ENCODE peak calls at places on chromosomes 3 and 15, in ten cellular contexts. One of them, this sample, is unnamed.

GRCh38 chr3:43036621-43037331 is 57.7 kb downstream of the GASK1A start:
- DNase-seq in fibroblast of lung: no peak
- DNase-seq in CD8-positive, alpha-beta T cell: no peak
- DNase-seq in osteoblast: no peak
- DNase-seq in colonic mucosa: no peak
- DNase-seq in psoas muscle: no peak
- DNase-seq in AG04449: no peak
- DNase-seq in neural progenitor cell: no peak
- DNase-seq in GM23338: no peak
- DNase-seq in HL-60: no peak
- DNase-seq in this sample: no peak

GRCh38 chr15:52702390-52702789 is 23.2 kb upstream of the ATOSA start:
- DNase-seq in fibroblast of lung: no peak
- DNase-seq in CD8-positive, alpha-beta T cell: no peak
- DNase-seq in osteoblast: no peak
- DNase-seq in colonic mucosa: no peak
- DNase-seq in psoas muscle: no peak
- DNase-seq in AG04449: no peak
- DNase-seq in neural progenitor cell: no peak
- DNase-seq in GM23338: no peak
- DNase-seq in HL-60: no peak
- DNase-seq in this sample: no peak

GRCh38 chr3:135559802-135560201 is 405.7 kb upstream of the PPP2R3A start:
- DNase-seq in fibroblast of lung: no peak
- DNase-seq in CD8-positive, alpha-beta T cell: no peak
- DNase-seq in osteoblast: no peak
- DNase-seq in colonic mucosa: no peak
- DNase-seq in psoas muscle: no peak
- DNase-seq in AG04449: no peak
- DNase-seq in neural progenitor cell: no peak
- DNase-seq in GM23338: no peak
- DNase-seq in HL-60: no peak
- DNase-seq in this sample: no peak

GRCh38 chr3:126102011-126102410 is 18.1 kb upstream of the SLC41A3 start:
- DNase-seq in fibroblast of lung: no peak
- DNase-seq in CD8-positive, alpha-beta T cell: no peak
- DNase-seq in osteoblast: no peak
- DNase-seq in colonic mucosa: peak; percentile 12
- DNase-seq in psoas muscle: peak; percentile 46
- DNase-seq in AG04449: no peak
- DNase-seq in neural progenitor cell: no peak
- DNase-seq in GM23338: no peak
- DNase-seq in HL-60: no peak
- DNase-seq in this sample: no peak

GRCh38 chr3:84836961-84837360 is 121.8 kb upstream of the CADM2 start:
- DNase-seq in fibroblast of lung: no peak
- DNase-seq in CD8-positive, alpha-beta T cell: no peak
- DNase-seq in osteoblast: no peak
- DNase-seq in colonic mucosa: no peak
- DNase-seq in psoas muscle: no peak
- DNase-seq in AG04449: no peak
- DNase-seq in neural progenitor cell: no peak
- DNase-seq in GM23338: peak; percentile 92
- DNase-seq in HL-60: no peak
- DNase-seq in this sample: no peak

GRCh38 chr15:64180235-64180824 is 17.5 kb upstream of the PPIB start:
- DNase-seq in fibroblast of lung: no peak
- DNase-seq in CD8-positive, alpha-beta T cell: no peak
- DNase-seq in osteoblast: no peak
- DNase-seq in colonic mucosa: no peak
- DNase-seq in psoas muscle: no peak
- DNase-seq in AG04449: no peak
- DNase-seq in neural progenitor cell: no peak
- DNase-seq in GM23338: peak; percentile 52
- DNase-seq in HL-60: no peak
- DNase-seq in this sample: no peak

GRCh38 chr15:32122013-32122412 is 91.7 kb downstream of the CHRNA7 start:
- DNase-seq in fibroblast of lung: no peak
- DNase-seq in CD8-positive, alpha-beta T cell: no peak
- DNase-seq in osteoblast: no peak
- DNase-seq in colonic mucosa: no peak
- DNase-seq in psoas muscle: no peak
- DNase-seq in AG04449: no peak
- DNase-seq in neural progenitor cell: no peak
- DNase-seq in GM23338: no peak
- DNase-seq in HL-60: no peak
- DNase-seq in this sample: no peak

GRCh38 chr3:188788621-188789081 is 383.1 kb upstream of the TPRG1 start:
- DNase-seq in fibroblast of lung: peak; percentile 98
- DNase-seq in CD8-positive, alpha-beta T cell: peak; percentile 45
- DNase-seq in osteoblast: peak; percentile 77
- DNase-seq in colonic mucosa: no peak
- DNase-seq in psoas muscle: no peak
- DNase-seq in AG04449: peak; percentile 79
- DNase-seq in neural progenitor cell: no peak
- DNase-seq in GM23338: no peak
- DNase-seq in HL-60: peak; percentile 65
- DNase-seq in this sample: no peak

GRCh38 chr15:90401499-90401898 is 13.5 kb downstream of the IQGAP1 start:
- DNase-seq in fibroblast of lung: no peak
- DNase-seq in CD8-positive, alpha-beta T cell: no peak
- DNase-seq in osteoblast: no peak
- DNase-seq in colonic mucosa: no peak
- DNase-seq in psoas muscle: no peak
- DNase-seq in AG04449: no peak
- DNase-seq in neural progenitor cell: no peak
- DNase-seq in GM23338: no peak
- DNase-seq in HL-60: no peak
- DNase-seq in this sample: no peak

GRCh38 chr3:10996345-10997050 is 4.0 kb downstream of the SLC6A1 start:
- DNase-seq in fibroblast of lung: no peak
- DNase-seq in CD8-positive, alpha-beta T cell: no peak
- DNase-seq in osteoblast: peak; percentile 65
- DNase-seq in colonic mucosa: no peak
- DNase-seq in psoas muscle: no peak
- DNase-seq in AG04449: no peak
- DNase-seq in neural progenitor cell: no peak
- DNase-seq in GM23338: no peak
- DNase-seq in HL-60: no peak
- DNase-seq in this sample: no peak

GRCh38 chr15:59330649-59331048 is 42.0 kb downstream of the MYO1E start:
- DNase-seq in fibroblast of lung: no peak
- DNase-seq in CD8-positive, alpha-beta T cell: no peak
- DNase-seq in osteoblast: no peak
- DNase-seq in colonic mucosa: no peak
- DNase-seq in psoas muscle: no peak
- DNase-seq in AG04449: no peak
- DNase-seq in neural progenitor cell: no peak
- DNase-seq in GM23338: no peak
- DNase-seq in HL-60: no peak
- DNase-seq in this sample: no peak

GRCh38 chr15:35907507-35907906 is 361.5 kb upstream of the DPH6 start:
- DNase-seq in fibroblast of lung: no peak
- DNase-seq in CD8-positive, alpha-beta T cell: no peak
- DNase-seq in osteoblast: no peak
- DNase-seq in colonic mucosa: no peak
- DNase-seq in psoas muscle: no peak
- DNase-seq in AG04449: no peak
- DNase-seq in neural progenitor cell: no peak
- DNase-seq in GM23338: no peak
- DNase-seq in HL-60: no peak
- DNase-seq in this sample: no peak

GRCh38 chr15:70153948-70154439 is 56.3 kb upstream of the TLE3 start:
- DNase-seq in fibroblast of lung: no peak
- DNase-seq in CD8-positive, alpha-beta T cell: no peak
- DNase-seq in osteoblast: peak; percentile 3
- DNase-seq in colonic mucosa: no peak
- DNase-seq in psoas muscle: no peak
- DNase-seq in AG04449: no peak
- DNase-seq in neural progenitor cell: no peak
- DNase-seq in GM23338: peak; percentile 26
- DNase-seq in HL-60: no peak
- DNase-seq in this sample: no peak

GRCh38 chr15:41928100-41928499 is 34.2 kb upstream of the SPTBN5 start:
- DNase-seq in fibroblast of lung: no peak
- DNase-seq in CD8-positive, alpha-beta T cell: no peak
- DNase-seq in osteoblast: no peak
- DNase-seq in colonic mucosa: no peak
- DNase-seq in psoas muscle: no peak
- DNase-seq in AG04449: no peak
- DNase-seq in neural progenitor cell: no peak
- DNase-seq in GM23338: no peak
- DNase-seq in HL-60: no peak
- DNase-seq in this sample: no peak

GRCh38 chr15:55282284-55282833 is 7.3 kb downstream of the RAB27A start:
- DNase-seq in fibroblast of lung: peak; percentile 91
- DNase-seq in CD8-positive, alpha-beta T cell: no peak
- DNase-seq in osteoblast: no peak
- DNase-seq in colonic mucosa: no peak
- DNase-seq in psoas muscle: no peak
- DNase-seq in AG04449: no peak
- DNase-seq in neural progenitor cell: no peak
- DNase-seq in GM23338: no peak
- DNase-seq in HL-60: peak; percentile 84
- DNase-seq in this sample: no peak

GRCh38 chr3:27353221-27353620 is 16.0 kb downstream of the NEK10 start:
- DNase-seq in fibroblast of lung: peak; percentile 5
- DNase-seq in CD8-positive, alpha-beta T cell: no peak
- DNase-seq in osteoblast: no peak
- DNase-seq in colonic mucosa: no peak
- DNase-seq in psoas muscle: no peak
- DNase-seq in AG04449: peak; percentile 31
- DNase-seq in neural progenitor cell: no peak
- DNase-seq in GM23338: no peak
- DNase-seq in HL-60: no peak
- DNase-seq in this sample: no peak

GRCh38 chr3:133926736-133927542 is 31.3 kb upstream of the RAB6B start:
- DNase-seq in fibroblast of lung: no peak
- DNase-seq in CD8-positive, alpha-beta T cell: no peak
- DNase-seq in osteoblast: peak; percentile 79
- DNase-seq in colonic mucosa: peak; percentile 20
- DNase-seq in psoas muscle: no peak
- DNase-seq in AG04449: no peak
- DNase-seq in neural progenitor cell: peak; percentile 54
- DNase-seq in GM23338: peak; percentile 75
- DNase-seq in HL-60: no peak
- DNase-seq in this sample: no peak
- TF ChIP-seq CTCF in fibroblast of lung: no peak
- TF ChIP-seq CTCF in CD8-positive, alpha-beta T cell: no peak
- TF ChIP-seq CTCF in osteoblast: peak; percentile 15
- TF ChIP-seq CTCF in colonic mucosa: no peak
- TF ChIP-seq CTCF in psoas muscle: no peak
- TF ChIP-seq CTCF in AG04449: no peak
- TF ChIP-seq CTCF in neural progenitor cell: peak; percentile 25
- TF ChIP-seq CTCF in GM23338: peak; percentile 55
- TF ChIP-seq CTCF in HL-60: no peak
- TF ChIP-seq CTCF in this sample: no peak

GRCh38 chr3:171456765-171457164 is 3.4 kb downstream of the TNIK start:
- DNase-seq in fibroblast of lung: no peak
- DNase-seq in CD8-positive, alpha-beta T cell: no peak
- DNase-seq in osteoblast: no peak
- DNase-seq in colonic mucosa: no peak
- DNase-seq in psoas muscle: no peak
- DNase-seq in AG04449: no peak
- DNase-seq in neural progenitor cell: no peak
- DNase-seq in GM23338: no peak
- DNase-seq in HL-60: no peak
- DNase-seq in this sample: no peak
- H3K4me3 ChIP-seq in fibroblast of lung: no peak overlapping the region
- H3K4me3 ChIP-seq in CD8-positive, alpha-beta T cell: peak overlapping the region; percentile 84
- H3K4me3 ChIP-seq in osteoblast: no peak overlapping the region
- H3K4me3 ChIP-seq in colonic mucosa: no peak overlapping the region
- H3K4me3 ChIP-seq in psoas muscle: peak overlapping the region; percentile 79
- H3K4me3 ChIP-seq in AG04449: no peak overlapping the region
- H3K4me3 ChIP-seq in neural progenitor cell: no peak overlapping the region
- H3K4me3 ChIP-seq in GM23338: peak overlapping the region; percentile 82
- H3K4me3 ChIP-seq in HL-60: no peak overlapping the region
- H3K4me3 ChIP-seq in this sample: no peak overlapping the region

DNA sequence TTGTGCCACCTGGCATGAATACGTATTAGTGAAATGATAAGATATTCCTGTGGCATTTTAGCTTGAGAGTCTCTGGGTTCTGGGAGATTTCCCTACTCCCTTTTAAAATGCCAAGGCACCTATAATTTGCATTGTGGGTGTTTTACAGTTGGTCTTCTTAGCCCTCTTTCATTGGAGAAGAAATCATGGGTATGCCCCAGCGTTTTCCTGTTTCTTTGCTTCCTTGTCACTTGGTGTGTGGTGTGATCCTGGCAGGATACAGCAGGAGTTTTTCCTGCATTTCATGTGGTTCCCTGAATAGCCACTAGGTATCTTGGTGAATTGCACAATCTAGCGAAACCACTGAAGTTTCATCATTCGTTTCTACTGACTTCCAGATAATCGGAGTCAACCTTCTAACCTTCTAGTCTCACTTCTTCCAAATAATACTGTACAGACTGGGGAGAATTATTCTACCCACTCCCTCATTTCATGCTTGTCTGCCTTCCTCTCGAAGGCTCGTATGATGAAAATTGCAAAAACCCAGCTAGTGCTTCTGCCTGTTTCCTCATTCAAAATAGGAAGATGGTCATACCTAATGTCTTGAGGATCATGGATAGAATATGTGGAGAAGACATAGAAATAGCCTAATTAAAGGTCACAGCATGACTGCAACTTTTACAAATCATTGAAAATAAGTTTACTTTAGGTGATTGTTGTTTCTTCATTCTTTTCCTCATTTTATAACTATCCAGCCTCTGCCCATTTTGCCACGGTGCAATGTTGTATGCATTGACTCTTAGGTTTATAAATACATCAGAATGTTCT is 2.7 kb downstream of the BHLHE40 start:
- DNase-seq in fibroblast of lung: peak; percentile 85
- DNase-seq in CD8-positive, alpha-beta T cell: no peak
- DNase-seq in osteoblast: peak; percentile 74
- DNase-seq in colonic mucosa: peak; percentile 59
- DNase-seq in psoas muscle: no peak
- DNase-seq in AG04449: no peak
- DNase-seq in neural progenitor cell: no peak
- DNase-seq in GM23338: peak; percentile 58
- DNase-seq in HL-60: peak; percentile 84
- DNase-seq in this sample: no peak
- TF ChIP-seq CTCF in fibroblast of lung: peak; percentile 47
- TF ChIP-seq CTCF in CD8-positive, alpha-beta T cell: no peak
- TF ChIP-seq CTCF in osteoblast: peak; percentile 42
- TF ChIP-seq CTCF in colonic mucosa: peak; percentile 37
- TF ChIP-seq CTCF in psoas muscle: peak; percentile 56
- TF ChIP-seq CTCF in AG04449: peak; percentile 40
- TF ChIP-seq CTCF in neural progenitor cell: peak; percentile 34
- TF ChIP-seq CTCF in GM23338: no peak
- TF ChIP-seq CTCF in HL-60: no peak
- TF ChIP-seq CTCF in this sample: peak; percentile 61

DNA sequence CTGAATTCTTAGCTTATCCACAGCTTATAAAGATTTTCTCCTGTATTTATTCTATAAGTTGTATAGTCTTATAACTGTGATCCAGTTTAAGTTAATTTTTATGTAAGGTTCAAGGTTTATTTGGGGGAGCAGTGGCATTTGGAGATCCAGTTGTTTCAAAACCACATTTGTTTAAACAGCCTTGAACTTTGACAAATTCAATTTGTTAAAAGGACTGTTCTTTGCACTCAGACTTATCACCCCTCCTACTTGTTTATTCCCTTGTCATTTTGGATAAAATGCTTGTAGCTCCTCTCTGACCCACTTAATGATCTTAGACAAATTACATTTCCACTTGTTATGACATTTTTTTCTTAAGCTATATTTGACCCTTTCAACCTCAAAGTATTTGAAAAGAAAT is 327.8 kb downstream of the DOCK3 start:
- DNase-seq in fibroblast of lung: no peak
- DNase-seq in CD8-positive, alpha-beta T cell: no peak
- DNase-seq in osteoblast: no peak
- DNase-seq in colonic mucosa: no peak
- DNase-seq in psoas muscle: no peak
- DNase-seq in AG04449: no peak
- DNase-seq in neural progenitor cell: no peak
- DNase-seq in GM23338: no peak
- DNase-seq in HL-60: no peak
- DNase-seq in this sample: no peak
- H3K4me3 ChIP-seq in fibroblast of lung: no peak overlapping the region
- H3K4me3 ChIP-seq in CD8-positive, alpha-beta T cell: no peak overlapping the region
- H3K4me3 ChIP-seq in osteoblast: no peak overlapping the region
- H3K4me3 ChIP-seq in colonic mucosa: no peak overlapping the region
- H3K4me3 ChIP-seq in psoas muscle: no peak overlapping the region
- H3K4me3 ChIP-seq in AG04449: no peak overlapping the region
- H3K4me3 ChIP-seq in neural progenitor cell: no peak overlapping the region
- H3K4me3 ChIP-seq in GM23338: no peak overlapping the region
- H3K4me3 ChIP-seq in HL-60: no peak overlapping the region
- H3K4me3 ChIP-seq in this sample: no peak overlapping the region